ENCODE peak calls at places on chromosomes 1 and 21, in nine cellular contexts. One of them, this sample, is unnamed.

GRCh38 chr1:102628008-102628736 is 480.1 kb downstream of the COL11A1 start:
- DNase-seq in ecto neural progenitor cell: no peak
- DNase-seq in stimulated activated CD8-positive, alpha-beta memory T cell treated with anti-CD3 and anti-CD28 coated beads, Interleukin-12 subunit alpha, Interleukin-12 subunit beta, amount 100 ng/mL, for 4 hours: no peak
- DNase-seq in Caco-2: no peak
- DNase-seq in fibroblast of mammary gland: no peak
- DNase-seq in adipocyte: peak
- DNase-seq in activated T-helper 9 cell treated with anti-CD3 and anti-CD28 coated beads, Interleukin-2, amount 50 U/mL, for 16 hours: no peak
- DNase-seq in NCI-H1105: no peak
- DNase-seq in cardiac fibroblast: peak
- DNase-seq in this sample: no peak

GRCh38 chr1:214441119-214441518 is 110.3 kb downstream of the PTPN14 start:
- DNase-seq in ecto neural progenitor cell: no peak
- DNase-seq in stimulated activated CD8-positive, alpha-beta memory T cell treated with anti-CD3 and anti-CD28 coated beads, Interleukin-12 subunit alpha, Interleukin-12 subunit beta, amount 100 ng/mL, for 4 hours: no peak
- DNase-seq in Caco-2: no peak
- DNase-seq in fibroblast of mammary gland: no peak
- DNase-seq in adipocyte: peak
- DNase-seq in activated T-helper 9 cell treated with anti-CD3 and anti-CD28 coated beads, Interleukin-2, amount 50 U/mL, for 16 hours: no peak
- DNase-seq in NCI-H1105: no peak
- DNase-seq in cardiac fibroblast: peak
- DNase-seq in this sample: no peak

GRCh38 chr1:225343618-225344017 is 84.2 kb downstream of the LBR start:
- DNase-seq in ecto neural progenitor cell: no peak
- DNase-seq in stimulated activated CD8-positive, alpha-beta memory T cell treated with anti-CD3 and anti-CD28 coated beads, Interleukin-12 subunit alpha, Interleukin-12 subunit beta, amount 100 ng/mL, for 4 hours: no peak
- DNase-seq in Caco-2: no peak
- DNase-seq in fibroblast of mammary gland: peak
- DNase-seq in adipocyte: no peak
- DNase-seq in activated T-helper 9 cell treated with anti-CD3 and anti-CD28 coated beads, Interleukin-2, amount 50 U/mL, for 16 hours: no peak
- DNase-seq in NCI-H1105: no peak
- DNase-seq in cardiac fibroblast: peak
- DNase-seq in this sample: peak

GRCh38 chr1:44015206-44015605 is 16.1 kb downstream of the SLC6A9 start:
- DNase-seq in ecto neural progenitor cell: no peak
- DNase-seq in stimulated activated CD8-positive, alpha-beta memory T cell treated with anti-CD3 and anti-CD28 coated beads, Interleukin-12 subunit alpha, Interleukin-12 subunit beta, amount 100 ng/mL, for 4 hours: no peak
- DNase-seq in Caco-2: no peak
- DNase-seq in fibroblast of mammary gland: no peak
- DNase-seq in adipocyte: no peak
- DNase-seq in activated T-helper 9 cell treated with anti-CD3 and anti-CD28 coated beads, Interleukin-2, amount 50 U/mL, for 16 hours: no peak
- DNase-seq in NCI-H1105: no peak
- DNase-seq in cardiac fibroblast: peak
- DNase-seq in this sample: no peak

GRCh38 chr1:235525314-235525713 is 21.1 kb upstream of the B3GALNT2 start:
- DNase-seq in ecto neural progenitor cell: no peak
- DNase-seq in stimulated activated CD8-positive, alpha-beta memory T cell treated with anti-CD3 and anti-CD28 coated beads, Interleukin-12 subunit alpha, Interleukin-12 subunit beta, amount 100 ng/mL, for 4 hours: no peak
- DNase-seq in Caco-2: no peak
- DNase-seq in fibroblast of mammary gland: no peak
- DNase-seq in adipocyte: no peak
- DNase-seq in activated T-helper 9 cell treated with anti-CD3 and anti-CD28 coated beads, Interleukin-2, amount 50 U/mL, for 16 hours: no peak
- DNase-seq in NCI-H1105: no peak
- DNase-seq in cardiac fibroblast: no peak
- DNase-seq in this sample: no peak

GRCh38 chr1:16122916-16123315 is 33.0 kb downstream of the EPHA2 start:
- DNase-seq in ecto neural progenitor cell: no peak
- DNase-seq in stimulated activated CD8-positive, alpha-beta memory T cell treated with anti-CD3 and anti-CD28 coated beads, Interleukin-12 subunit alpha, Interleukin-12 subunit beta, amount 100 ng/mL, for 4 hours: peak
- DNase-seq in Caco-2: peak
- DNase-seq in fibroblast of mammary gland: peak
- DNase-seq in adipocyte: peak
- DNase-seq in activated T-helper 9 cell treated with anti-CD3 and anti-CD28 coated beads, Interleukin-2, amount 50 U/mL, for 16 hours: peak
- DNase-seq in NCI-H1105: no peak
- DNase-seq in cardiac fibroblast: peak
- DNase-seq in this sample: peak

GRCh38 chr1:182111496-182111895 is 50.0 kb upstream of the ZNF648 start:
- DNase-seq in ecto neural progenitor cell: no peak
- DNase-seq in stimulated activated CD8-positive, alpha-beta memory T cell treated with anti-CD3 and anti-CD28 coated beads, Interleukin-12 subunit alpha, Interleukin-12 subunit beta, amount 100 ng/mL, for 4 hours: no peak
- DNase-seq in Caco-2: no peak
- DNase-seq in fibroblast of mammary gland: no peak
- DNase-seq in adipocyte: no peak
- DNase-seq in activated T-helper 9 cell treated with anti-CD3 and anti-CD28 coated beads, Interleukin-2, amount 50 U/mL, for 16 hours: no peak
- DNase-seq in NCI-H1105: peak
- DNase-seq in cardiac fibroblast: no peak
- DNase-seq in this sample: no peak

GRCh38 chr1:199687321-199687720 is 340.2 kb upstream of the NR5A2 start:
- DNase-seq in ecto neural progenitor cell: no peak
- DNase-seq in stimulated activated CD8-positive, alpha-beta memory T cell treated with anti-CD3 and anti-CD28 coated beads, Interleukin-12 subunit alpha, Interleukin-12 subunit beta, amount 100 ng/mL, for 4 hours: no peak
- DNase-seq in Caco-2: no peak
- DNase-seq in fibroblast of mammary gland: peak
- DNase-seq in adipocyte: no peak
- DNase-seq in activated T-helper 9 cell treated with anti-CD3 and anti-CD28 coated beads, Interleukin-2, amount 50 U/mL, for 16 hours: no peak
- DNase-seq in NCI-H1105: no peak
- DNase-seq in cardiac fibroblast: peak
- DNase-seq in this sample: peak

GRCh38 chr21:36155603-36156338 is 853 bp upstream of the DOP1B start:
- DNase-seq in ecto neural progenitor cell: peak
- DNase-seq in stimulated activated CD8-positive, alpha-beta memory T cell treated with anti-CD3 and anti-CD28 coated beads, Interleukin-12 subunit alpha, Interleukin-12 subunit beta, amount 100 ng/mL, for 4 hours: no peak
- DNase-seq in Caco-2: peak
- DNase-seq in fibroblast of mammary gland: no peak
- DNase-seq in adipocyte: no peak
- DNase-seq in activated T-helper 9 cell treated with anti-CD3 and anti-CD28 coated beads, Interleukin-2, amount 50 U/mL, for 16 hours: no peak
- DNase-seq in NCI-H1105: peak
- DNase-seq in cardiac fibroblast: no peak
- DNase-seq in this sample: no peak

GRCh38 chr1:154886281-154887036 is 16.4 kb upstream of the KCNN3 start:
- DNase-seq in ecto neural progenitor cell: no peak
- DNase-seq in stimulated activated CD8-positive, alpha-beta memory T cell treated with anti-CD3 and anti-CD28 coated beads, Interleukin-12 subunit alpha, Interleukin-12 subunit beta, amount 100 ng/mL, for 4 hours: no peak
- DNase-seq in Caco-2: no peak
- DNase-seq in fibroblast of mammary gland: no peak
- DNase-seq in adipocyte: no peak
- DNase-seq in activated T-helper 9 cell treated with anti-CD3 and anti-CD28 coated beads, Interleukin-2, amount 50 U/mL, for 16 hours: no peak
- DNase-seq in NCI-H1105: no peak
- DNase-seq in cardiac fibroblast: no peak
- DNase-seq in this sample: no peak

GRCh38 chr21:38468989-38469388 is 29.3 kb downstream of the ERG start:
- DNase-seq in ecto neural progenitor cell: no peak
- DNase-seq in stimulated activated CD8-positive, alpha-beta memory T cell treated with anti-CD3 and anti-CD28 coated beads, Interleukin-12 subunit alpha, Interleukin-12 subunit beta, amount 100 ng/mL, for 4 hours: no peak
- DNase-seq in Caco-2: no peak
- DNase-seq in fibroblast of mammary gland: no peak
- DNase-seq in adipocyte: no peak
- DNase-seq in activated T-helper 9 cell treated with anti-CD3 and anti-CD28 coated beads, Interleukin-2, amount 50 U/mL, for 16 hours: no peak
- DNase-seq in NCI-H1105: no peak
- DNase-seq in cardiac fibroblast: no peak
- DNase-seq in this sample: no peak

GRCh38 chr1:29599071-29599470 is 362.7 kb downstream of the PTPRU start:
- DNase-seq in ecto neural progenitor cell: no peak
- DNase-seq in stimulated activated CD8-positive, alpha-beta memory T cell treated with anti-CD3 and anti-CD28 coated beads, Interleukin-12 subunit alpha, Interleukin-12 subunit beta, amount 100 ng/mL, for 4 hours: no peak
- DNase-seq in Caco-2: no peak
- DNase-seq in fibroblast of mammary gland: no peak
- DNase-seq in adipocyte: no peak
- DNase-seq in activated T-helper 9 cell treated with anti-CD3 and anti-CD28 coated beads, Interleukin-2, amount 50 U/mL, for 16 hours: no peak
- DNase-seq in NCI-H1105: no peak
- DNase-seq in cardiac fibroblast: no peak
- DNase-seq in this sample: no peak

GRCh38 chr21:31509108-31510017 is 150.1 kb upstream of the SOD1 start:
- DNase-seq in ecto neural progenitor cell: peak
- DNase-seq in stimulated activated CD8-positive, alpha-beta memory T cell treated with anti-CD3 and anti-CD28 coated beads, Interleukin-12 subunit alpha, Interleukin-12 subunit beta, amount 100 ng/mL, for 4 hours: peak
- DNase-seq in Caco-2: peak
- DNase-seq in fibroblast of mammary gland: peak
- DNase-seq in adipocyte: peak
- DNase-seq in activated T-helper 9 cell treated with anti-CD3 and anti-CD28 coated beads, Interleukin-2, amount 50 U/mL, for 16 hours: peak
- DNase-seq in NCI-H1105: no peak
- DNase-seq in cardiac fibroblast: peak
- DNase-seq in this sample: no peak

GRCh38 chr1:53512807-53513755 is 53.9 kb downstream of the DMRTB1 start:
- DNase-seq in ecto neural progenitor cell: no peak
- DNase-seq in stimulated activated CD8-positive, alpha-beta memory T cell treated with anti-CD3 and anti-CD28 coated beads, Interleukin-12 subunit alpha, Interleukin-12 subunit beta, amount 100 ng/mL, for 4 hours: no peak
- DNase-seq in Caco-2: no peak
- DNase-seq in fibroblast of mammary gland: peak
- DNase-seq in adipocyte: no peak
- DNase-seq in activated T-helper 9 cell treated with anti-CD3 and anti-CD28 coated beads, Interleukin-2, amount 50 U/mL, for 16 hours: no peak
- DNase-seq in NCI-H1105: peak
- DNase-seq in cardiac fibroblast: peak
- DNase-seq in this sample: no peak

GRCh38 chr1:43548285-43549271 is 17.9 kb downstream of the PTPRF start:
- DNase-seq in ecto neural progenitor cell: no peak
- DNase-seq in stimulated activated CD8-positive, alpha-beta memory T cell treated with anti-CD3 and anti-CD28 coated beads, Interleukin-12 subunit alpha, Interleukin-12 subunit beta, amount 100 ng/mL, for 4 hours: no peak
- DNase-seq in Caco-2: peak
- DNase-seq in fibroblast of mammary gland: no peak
- DNase-seq in adipocyte: no peak
- DNase-seq in activated T-helper 9 cell treated with anti-CD3 and anti-CD28 coated beads, Interleukin-2, amount 50 U/mL, for 16 hours: no peak
- DNase-seq in NCI-H1105: no peak
- DNase-seq in cardiac fibroblast: peak
- DNase-seq in this sample: no peak

GRCh38 chr1:21153336-21153735 is 23.4 kb downstream of the EIF4G3 start:
- DNase-seq in ecto neural progenitor cell: no peak
- DNase-seq in stimulated activated CD8-positive, alpha-beta memory T cell treated with anti-CD3 and anti-CD28 coated beads, Interleukin-12 subunit alpha, Interleukin-12 subunit beta, amount 100 ng/mL, for 4 hours: no peak
- DNase-seq in Caco-2: no peak
- DNase-seq in fibroblast of mammary gland: no peak
- DNase-seq in adipocyte: no peak
- DNase-seq in activated T-helper 9 cell treated with anti-CD3 and anti-CD28 coated beads, Interleukin-2, amount 50 U/mL, for 16 hours: no peak
- DNase-seq in NCI-H1105: no peak
- DNase-seq in cardiac fibroblast: no peak
- DNase-seq in this sample: no peak

GRCh38 chr1:151815716-151816327 is 10.6 kb upstream of the LINGO4 start:
- DNase-seq in ecto neural progenitor cell: no peak
- DNase-seq in stimulated activated CD8-positive, alpha-beta memory T cell treated with anti-CD3 and anti-CD28 coated beads, Interleukin-12 subunit alpha, Interleukin-12 subunit beta, amount 100 ng/mL, for 4 hours: no peak
- DNase-seq in Caco-2: no peak
- DNase-seq in fibroblast of mammary gland: no peak
- DNase-seq in adipocyte: no peak
- DNase-seq in activated T-helper 9 cell treated with anti-CD3 and anti-CD28 coated beads, Interleukin-2, amount 50 U/mL, for 16 hours: no peak
- DNase-seq in NCI-H1105: no peak
- DNase-seq in cardiac fibroblast: no peak
- DNase-seq in this sample: no peak

GRCh38 chr1:202623075-202623474 is 87.2 kb downstream of the SYT2 start:
- DNase-seq in ecto neural progenitor cell: no peak
- DNase-seq in stimulated activated CD8-positive, alpha-beta memory T cell treated with anti-CD3 and anti-CD28 coated beads, Interleukin-12 subunit alpha, Interleukin-12 subunit beta, amount 100 ng/mL, for 4 hours: no peak
- DNase-seq in Caco-2: no peak
- DNase-seq in fibroblast of mammary gland: peak
- DNase-seq in adipocyte: peak
- DNase-seq in activated T-helper 9 cell treated with anti-CD3 and anti-CD28 coated beads, Interleukin-2, amount 50 U/mL, for 16 hours: no peak
- DNase-seq in NCI-H1105: no peak
- DNase-seq in cardiac fibroblast: peak
- DNase-seq in this sample: peak

GRCh38 chr1:37556712-37557196 is at the start of gene DNALI1:
- DNase-seq in ecto neural progenitor cell: peak
- DNase-seq in stimulated activated CD8-positive, alpha-beta memory T cell treated with anti-CD3 and anti-CD28 coated beads, Interleukin-12 subunit alpha, Interleukin-12 subunit beta, amount 100 ng/mL, for 4 hours: no peak
- DNase-seq in Caco-2: peak
- DNase-seq in fibroblast of mammary gland: peak
- DNase-seq in adipocyte: peak
- DNase-seq in activated T-helper 9 cell treated with anti-CD3 and anti-CD28 coated beads, Interleukin-2, amount 50 U/mL, for 16 hours: no peak
- DNase-seq in NCI-H1105: peak
- DNase-seq in cardiac fibroblast: peak
- DNase-seq in this sample: peak

GRCh38 chr1:184843732-184844495 is 89.3 kb upstream of the EDEM3 start:
- DNase-seq in ecto neural progenitor cell: no peak
- DNase-seq in stimulated activated CD8-positive, alpha-beta memory T cell treated with anti-CD3 and anti-CD28 coated beads, Interleukin-12 subunit alpha, Interleukin-12 subunit beta, amount 100 ng/mL, for 4 hours: peak
- DNase-seq in Caco-2: no peak
- DNase-seq in fibroblast of mammary gland: no peak
- DNase-seq in adipocyte: no peak
- DNase-seq in activated T-helper 9 cell treated with anti-CD3 and anti-CD28 coated beads, Interleukin-2, amount 50 U/mL, for 16 hours: peak
- DNase-seq in NCI-H1105: no peak
- DNase-seq in cardiac fibroblast: no peak
- DNase-seq in this sample: no peak

GRCh38 chr1:235077571-235078479 is 50.8 kb downstream of the TOMM20 start:
- DNase-seq in ecto neural progenitor cell: no peak
- DNase-seq in stimulated activated CD8-positive, alpha-beta memory T cell treated with anti-CD3 and anti-CD28 coated beads, Interleukin-12 subunit alpha, Interleukin-12 subunit beta, amount 100 ng/mL, for 4 hours: no peak
- DNase-seq in Caco-2: no peak
- DNase-seq in fibroblast of mammary gland: peak
- DNase-seq in adipocyte: no peak
- DNase-seq in activated T-helper 9 cell treated with anti-CD3 and anti-CD28 coated beads, Interleukin-2, amount 50 U/mL, for 16 hours: peak
- DNase-seq in NCI-H1105: no peak
- DNase-seq in cardiac fibroblast: peak
- DNase-seq in this sample: no peak

GRCh38 chr1:218460367-218460766 is 115.2 kb downstream of the TGFB2 start:
- DNase-seq in ecto neural progenitor cell: peak
- DNase-seq in stimulated activated CD8-positive, alpha-beta memory T cell treated with anti-CD3 and anti-CD28 coated beads, Interleukin-12 subunit alpha, Interleukin-12 subunit beta, amount 100 ng/mL, for 4 hours: no peak
- DNase-seq in Caco-2: no peak
- DNase-seq in fibroblast of mammary gland: peak
- DNase-seq in adipocyte: peak
- DNase-seq in activated T-helper 9 cell treated with anti-CD3 and anti-CD28 coated beads, Interleukin-2, amount 50 U/mL, for 16 hours: no peak
- DNase-seq in NCI-H1105: no peak
- DNase-seq in cardiac fibroblast: peak
- DNase-seq in this sample: peak

GRCh38 chr1:64240209-64240608 is 36.8 kb downstream of the UBE2U start:
- DNase-seq in ecto neural progenitor cell: no peak
- DNase-seq in stimulated activated CD8-positive, alpha-beta memory T cell treated with anti-CD3 and anti-CD28 coated beads, Interleukin-12 subunit alpha, Interleukin-12 subunit beta, amount 100 ng/mL, for 4 hours: no peak
- DNase-seq in Caco-2: no peak
- DNase-seq in fibroblast of mammary gland: peak
- DNase-seq in adipocyte: peak
- DNase-seq in activated T-helper 9 cell treated with anti-CD3 and anti-CD28 coated beads, Interleukin-2, amount 50 U/mL, for 16 hours: no peak
- DNase-seq in NCI-H1105: no peak
- DNase-seq in cardiac fibroblast: peak
- DNase-seq in this sample: peak

GRCh38 chr1:15352122-15352957 is 57.3 kb upstream of the EFHD2 start:
- DNase-seq in ecto neural progenitor cell: no peak
- DNase-seq in stimulated activated CD8-positive, alpha-beta memory T cell treated with anti-CD3 and anti-CD28 coated beads, Interleukin-12 subunit alpha, Interleukin-12 subunit beta, amount 100 ng/mL, for 4 hours: peak
- DNase-seq in Caco-2: no peak
- DNase-seq in fibroblast of mammary gland: peak
- DNase-seq in adipocyte: peak
- DNase-seq in activated T-helper 9 cell treated with anti-CD3 and anti-CD28 coated beads, Interleukin-2, amount 50 U/mL, for 16 hours: peak
- DNase-seq in NCI-H1105: no peak
- DNase-seq in cardiac fibroblast: peak
- DNase-seq in this sample: peak

GRCh38 chr1:177302365-177303044 is 131.7 kb downstream of the BRINP2 start:
- DNase-seq in ecto neural progenitor cell: no peak
- DNase-seq in stimulated activated CD8-positive, alpha-beta memory T cell treated with anti-CD3 and anti-CD28 coated beads, Interleukin-12 subunit alpha, Interleukin-12 subunit beta, amount 100 ng/mL, for 4 hours: no peak
- DNase-seq in Caco-2: no peak
- DNase-seq in fibroblast of mammary gland: no peak
- DNase-seq in adipocyte: no peak
- DNase-seq in activated T-helper 9 cell treated with anti-CD3 and anti-CD28 coated beads, Interleukin-2, amount 50 U/mL, for 16 hours: no peak
- DNase-seq in NCI-H1105: no peak
- DNase-seq in cardiac fibroblast: no peak
- DNase-seq in this sample: no peak

GRCh38 chr1:167491586-167492408 is 26.5 kb downstream of the CD247 start:
- DNase-seq in ecto neural progenitor cell: no peak
- DNase-seq in stimulated activated CD8-positive, alpha-beta memory T cell treated with anti-CD3 and anti-CD28 coated beads, Interleukin-12 subunit alpha, Interleukin-12 subunit beta, amount 100 ng/mL, for 4 hours: no peak
- DNase-seq in Caco-2: no peak
- DNase-seq in fibroblast of mammary gland: no peak
- DNase-seq in adipocyte: no peak
- DNase-seq in activated T-helper 9 cell treated with anti-CD3 and anti-CD28 coated beads, Interleukin-2, amount 50 U/mL, for 16 hours: no peak
- DNase-seq in NCI-H1105: no peak
- DNase-seq in cardiac fibroblast: no peak
- DNase-seq in this sample: no peak

GRCh38 chr1:96833376-96833775 is 111.8 kb downstream of the PTBP2 start:
- DNase-seq in ecto neural progenitor cell: no peak
- DNase-seq in stimulated activated CD8-positive, alpha-beta memory T cell treated with anti-CD3 and anti-CD28 coated beads, Interleukin-12 subunit alpha, Interleukin-12 subunit beta, amount 100 ng/mL, for 4 hours: no peak
- DNase-seq in Caco-2: no peak
- DNase-seq in fibroblast of mammary gland: no peak
- DNase-seq in adipocyte: no peak
- DNase-seq in activated T-helper 9 cell treated with anti-CD3 and anti-CD28 coated beads, Interleukin-2, amount 50 U/mL, for 16 hours: no peak
- DNase-seq in NCI-H1105: no peak
- DNase-seq in cardiac fibroblast: no peak
- DNase-seq in this sample: no peak

GRCh38 chr1:172608098-172608601 is 50.8 kb upstream of the FASLG start:
- DNase-seq in ecto neural progenitor cell: no peak
- DNase-seq in stimulated activated CD8-positive, alpha-beta memory T cell treated with anti-CD3 and anti-CD28 coated beads, Interleukin-12 subunit alpha, Interleukin-12 subunit beta, amount 100 ng/mL, for 4 hours: no peak
- DNase-seq in Caco-2: no peak
- DNase-seq in fibroblast of mammary gland: no peak
- DNase-seq in adipocyte: no peak
- DNase-seq in activated T-helper 9 cell treated with anti-CD3 and anti-CD28 coated beads, Interleukin-2, amount 50 U/mL, for 16 hours: no peak
- DNase-seq in NCI-H1105: no peak
- DNase-seq in cardiac fibroblast: no peak
- DNase-seq in this sample: no peak

GRCh38 chr1:54792686-54793282 is 8.3 kb downstream of the TTC22 start:
- DNase-seq in ecto neural progenitor cell: no peak
- DNase-seq in stimulated activated CD8-positive, alpha-beta memory T cell treated with anti-CD3 and anti-CD28 coated beads, Interleukin-12 subunit alpha, Interleukin-12 subunit beta, amount 100 ng/mL, for 4 hours: no peak
- DNase-seq in Caco-2: no peak
- DNase-seq in fibroblast of mammary gland: no peak
- DNase-seq in adipocyte: no peak
- DNase-seq in activated T-helper 9 cell treated with anti-CD3 and anti-CD28 coated beads, Interleukin-2, amount 50 U/mL, for 16 hours: no peak
- DNase-seq in NCI-H1105: no peak
- DNase-seq in cardiac fibroblast: no peak
- DNase-seq in this sample: no peak

GRCh38 chr21:20570824-20571232 is 427.4 kb upstream of the NCAM2 start:
- DNase-seq in ecto neural progenitor cell: peak
- DNase-seq in stimulated activated CD8-positive, alpha-beta memory T cell treated with anti-CD3 and anti-CD28 coated beads, Interleukin-12 subunit alpha, Interleukin-12 subunit beta, amount 100 ng/mL, for 4 hours: no peak
- DNase-seq in Caco-2: no peak
- DNase-seq in fibroblast of mammary gland: no peak
- DNase-seq in adipocyte: no peak
- DNase-seq in activated T-helper 9 cell treated with anti-CD3 and anti-CD28 coated beads, Interleukin-2, amount 50 U/mL, for 16 hours: no peak
- DNase-seq in NCI-H1105: no peak
- DNase-seq in cardiac fibroblast: no peak
- DNase-seq in this sample: no peak

GRCh38 chr1:51916587-51917405 is 38.3 kb upstream of the NRDC start:
- DNase-seq in ecto neural progenitor cell: no peak
- DNase-seq in stimulated activated CD8-positive, alpha-beta memory T cell treated with anti-CD3 and anti-CD28 coated beads, Interleukin-12 subunit alpha, Interleukin-12 subunit beta, amount 100 ng/mL, for 4 hours: no peak
- DNase-seq in Caco-2: no peak
- DNase-seq in fibroblast of mammary gland: peak
- DNase-seq in adipocyte: peak
- DNase-seq in activated T-helper 9 cell treated with anti-CD3 and anti-CD28 coated beads, Interleukin-2, amount 50 U/mL, for 16 hours: no peak
- DNase-seq in NCI-H1105: no peak
- DNase-seq in cardiac fibroblast: peak
- DNase-seq in this sample: peak